ENCODE peak calls at places on chromosomes 11 and 22, in six cellular contexts. H is CD8-positive, alpha-beta T cell; L is SK-N-SH; C is pancreas; N is adrenal gland; Y is lung. A is an unnamed sample.

GRCh38 chr11:19735512-19735911 is 22.9 kb downstream of the NAV2 start:
- DNase-seq in H (no peak), L (no peak), C (no peak), N (no peak), Y (no peak), A (no peak)

GRCh38 chr11:10743354-10744035 is 7.6 kb upstream of the CTR9 start:
- DNase-seq in H (peak), L (no peak), C (no peak), N (no peak), Y (no peak), A (no peak)

GRCh38 chr11:749731-750130 is 2.5 kb downstream of the TALDO1 start:
- DNase-seq in H (no peak), L (no peak), C (no peak), N (no peak), Y (no peak), A (no peak)

GRCh38 chr22:41561335-41561734 is 525 bp downstream of the CSDC2 start:
- DNase-seq in H (no peak), L (no peak), C (no peak), N (peak), Y (no peak), A (no peak)

GRCh38 chr11:35047179-35047578 is 91.8 kb upstream of the CD44 start:
- DNase-seq in H (peak), L (no peak), C (no peak), N (no peak), Y (no peak), A (no peak)

GRCh38 chr11:95058622-95059021 is 8.1 kb upstream of the SRSF8 start:
- DNase-seq in H (no peak), L (no peak), C (no peak), N (no peak), Y (no peak), A (no peak)

GRCh38 chr11:81963018-81963417 is 770.6 kb downstream of the FAM181B start:
- DNase-seq in H (no peak), L (peak), C (no peak), N (no peak), Y (no peak), A (no peak)

GRCh38 chr22:17890245-17890671 is 116.0 kb upstream of the BID start:
- DNase-seq in H (no peak), L (no peak), C (no peak), N (peak), Y (no peak), A (no peak)

GRCh38 chr11:109196016-109196415 is 226.0 kb upstream of the C11orf87 start:
- DNase-seq in H (no peak), L (no peak), C (no peak), N (no peak), Y (no peak), A (no peak)

GRCh38 chr11:97611345-97611744 is 1221.5 kb downstream of the JRKL start:
- DNase-seq in H (no peak), L (no peak), C (no peak), N (no peak), Y (no peak), A (no peak)

GRCh38 chr11:27291302-27291889 is 71.6 kb downstream of the CCDC34 start:
- DNase-seq in H (no peak), L (no peak), C (no peak), N (no peak), Y (no peak), A (no peak)

GRCh38 chr22:39130892-39131855 is 21.3 kb downstream of the CBX7 start:
- DNase-seq in H (no peak), L (no peak), C (peak), N (no peak), Y (no peak), A (no peak)

GRCh38 chr11:96337541-96338530 is 5.2 kb downstream of the MAML2 start:
- DNase-seq in H (peak), L (no peak), C (no peak), N (no peak), Y (no peak), A (no peak)

GRCh38 chr11:107750313-107750712 is 38.5 kb upstream of the SLN start:
- DNase-seq in H (no peak), L (no peak), C (no peak), N (no peak), Y (no peak), A (no peak)

GRCh38 chr11:65498042-65498726 is 661 bp upstream of the MALAT1 start:
- DNase-seq in H (peak), L (no peak), C (peak), N (peak), Y (peak), A (no peak)

GRCh38 chr22:41448189-41448808 is 1.7 kb upstream of the TOB2 start:
- DNase-seq in H (peak), L (peak), C (peak), N (peak), Y (peak), A (peak)

GRCh38 chr22:49157529-49158339 is 669.9 kb downstream of the BRD1 start:
- DNase-seq in H (no peak), L (no peak), C (no peak), N (no peak), Y (no peak), A (no peak)

GRCh38 chr11:100791873-100792272 is 104.8 kb downstream of the ARHGAP42 start:
- DNase-seq in H (no peak), L (no peak), C (no peak), N (no peak), Y (no peak), A (no peak)

GRCh38 chr22:19754701-19755144 is 5.9 kb upstream of the TBX1 start:
- DNase-seq in H (no peak), L (no peak), C (no peak), N (no peak), Y (no peak), A (no peak)

GRCh38 chr22:19753996-19754700 is 6.4 kb upstream of the TBX1 start:
- DNase-seq in H (no peak), L (no peak), C (no peak), N (no peak), Y (no peak), A (no peak)

GRCh38 chr22:19755145-19755710 is 5.3 kb upstream of the TBX1 start:
- DNase-seq in H (no peak), L (no peak), C (no peak), N (no peak), Y (no peak), A (no peak)

GRCh38 chr22:19751497-19752245 is 8.9 kb upstream of the TBX1 start:
- DNase-seq in H (no peak), L (no peak), C (no peak), N (no peak), Y (no peak), A (no peak)

GRCh38 chr22:19753090-19753842 is 7.3 kb upstream of the TBX1 start:
- DNase-seq in H (no peak), L (no peak), C (no peak), N (no peak), Y (no peak), A (no peak)
- TF ChIP-seq CTCF in H (no peak), L (no peak), C (no peak), N (no peak), Y (no peak), A (no peak)

GRCh38 chr11:17762309-17762974 is 27.9 kb downstream of the KCNC1 start:
- DNase-seq in H (no peak), L (no peak), C (no peak), N (no peak), Y (no peak), A (no peak)
- TF ChIP-seq CTCF in H (no peak), L (no peak), C (no peak), N (no peak), Y (no peak), A (no peak)

DNA sequence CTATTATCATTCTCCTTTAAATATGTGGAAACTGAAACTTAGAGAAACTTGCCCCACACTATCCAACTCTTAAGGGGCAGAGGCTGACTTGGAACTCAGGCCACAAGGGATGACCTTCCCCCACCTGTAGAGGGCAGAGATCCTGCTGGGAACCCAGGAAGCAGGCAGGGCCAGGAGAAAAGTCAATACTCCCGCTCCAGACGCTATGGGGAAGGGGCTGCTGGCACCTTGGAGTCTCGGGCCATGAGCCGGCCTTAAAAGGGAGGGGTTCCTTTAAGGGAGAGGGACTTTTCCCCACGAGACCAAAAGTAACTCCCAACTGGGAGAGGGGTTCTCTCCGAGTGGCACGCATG is 620 bp upstream of the ANO5 start:
- DNase-seq in H (no peak), L (peak), C (peak), N (no peak), Y (no peak), A (peak)
- TF ChIP-seq CTCF in H (no peak), L (peak), C (no peak), N (no peak), Y (no peak), A (no peak)

GRCh38 chr22:22802346-22802970 is 85.2 kb upstream of the IGLL5 start:
- DNase-seq in H (peak), L (no peak), C (no peak), N (no peak), Y (peak), A (no peak)
- TF ChIP-seq CTCF in H (peak), L (peak), C (no peak), N (peak), Y (peak), A (no peak)

GRCh38 chr22:45335021-45335818 is 25.5 kb downstream of the FAM118A start:
- DNase-seq in H (no peak), L (peak), C (no peak), N (peak), Y (no peak), A (peak)
- TF ChIP-seq CTCF in H (no peak), L (no peak), C (no peak), N (peak), Y (no peak), A (peak)

GRCh38 chr11:117143390-117143789 is 697 bp upstream of the PAFAH1B2 start:
- DNase-seq in H (peak), L (peak), C (peak), N (peak), Y (peak), A (peak)

GRCh38 chr11:117145393-117145761 is 1.3 kb downstream of the PAFAH1B2 start:
- DNase-seq in H (no peak), L (peak), C (no peak), N (no peak), Y (no peak), A (peak)

GRCh38 chr11:117143871-117144476 is at the start of gene PAFAH1B2:
- DNase-seq in H (peak), L (peak), C (peak), N (peak), Y (peak), A (peak)

GRCh38 chr11:117144477-117145392 is 648 bp downstream of the PAFAH1B2 start:
- DNase-seq in H (peak), L (peak), C (peak), N (peak), Y (peak), A (peak)

GRCh38 chr11:117146521-117146920 is 2.4 kb downstream of the PAFAH1B2 start:
- DNase-seq in H (no peak), L (no peak), C (no peak), N (no peak), Y (no peak), A (no peak)
- TF ChIP-seq CTCF in H (no peak), L (no peak), C (no peak), N (no peak), Y (no peak), A (no peak)

DNA sequence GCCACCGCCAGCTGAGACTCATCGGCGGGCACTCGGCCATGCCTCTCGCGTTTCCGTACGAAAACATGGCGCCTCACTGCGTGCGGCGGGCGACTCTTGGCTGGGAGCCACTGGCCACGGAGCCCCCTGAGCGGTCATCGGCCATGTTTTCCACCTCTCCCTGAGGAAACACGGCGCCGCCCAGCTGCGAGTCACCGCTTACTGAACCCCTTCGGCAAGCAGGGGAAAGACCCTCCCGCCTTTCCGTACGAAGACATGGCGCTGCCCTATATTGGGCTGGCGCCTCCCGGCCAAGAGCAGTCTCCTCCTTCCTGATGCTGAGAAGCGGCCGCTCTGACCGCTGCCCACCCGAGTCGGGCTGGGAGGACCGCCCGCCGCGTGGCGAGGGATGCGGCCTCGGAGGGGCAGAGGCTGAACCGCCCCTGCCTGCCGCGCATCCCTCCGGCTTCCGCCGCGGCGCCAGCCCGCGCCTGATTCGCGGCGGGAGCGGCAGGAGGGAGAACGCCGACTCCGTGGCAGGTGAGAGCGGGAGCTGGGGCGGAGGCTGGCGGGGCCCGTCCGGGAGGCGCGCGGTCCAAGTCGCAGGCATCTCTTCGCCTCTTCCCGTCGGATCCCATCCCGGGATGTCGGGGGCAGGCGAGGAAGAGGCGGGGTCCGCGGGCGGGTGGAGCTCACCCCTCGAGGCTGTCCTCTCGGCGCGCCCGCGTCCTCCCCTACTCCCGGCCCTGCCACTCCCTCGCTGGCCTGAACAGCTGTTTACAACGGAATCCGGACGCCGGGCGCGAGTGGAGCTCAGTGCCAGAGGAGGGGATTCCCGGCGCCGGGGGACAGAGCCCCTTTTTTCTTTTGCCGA is at the start of gene TCP11L1:
- DNase-seq in H (peak), L (peak), C (peak), N (peak), Y (peak), A (peak)
- TF ChIP-seq CTCF in H (no peak), L (no peak), C (no peak), N (no peak), Y (no peak), A (no peak)

GRCh38 chr22:37661160-37661924 is 2.8 kb downstream of the PDXP start:
- DNase-seq in H (no peak), L (peak), C (peak), N (peak), Y (no peak), A (no peak)
- TF ChIP-seq CTCF in H (peak), L (peak), C (no peak), N (peak), Y (peak), A (no peak)

GRCh38 chr22:21797444-21798221 is 62.0 kb upstream of the YPEL1 start:
- DNase-seq in H (no peak), L (no peak), C (no peak), N (no peak), Y (no peak), A (no peak)
- TF ChIP-seq CTCF in H (no peak), L (no peak), C (no peak), N (no peak), Y (no peak), A (no peak)

DNA sequence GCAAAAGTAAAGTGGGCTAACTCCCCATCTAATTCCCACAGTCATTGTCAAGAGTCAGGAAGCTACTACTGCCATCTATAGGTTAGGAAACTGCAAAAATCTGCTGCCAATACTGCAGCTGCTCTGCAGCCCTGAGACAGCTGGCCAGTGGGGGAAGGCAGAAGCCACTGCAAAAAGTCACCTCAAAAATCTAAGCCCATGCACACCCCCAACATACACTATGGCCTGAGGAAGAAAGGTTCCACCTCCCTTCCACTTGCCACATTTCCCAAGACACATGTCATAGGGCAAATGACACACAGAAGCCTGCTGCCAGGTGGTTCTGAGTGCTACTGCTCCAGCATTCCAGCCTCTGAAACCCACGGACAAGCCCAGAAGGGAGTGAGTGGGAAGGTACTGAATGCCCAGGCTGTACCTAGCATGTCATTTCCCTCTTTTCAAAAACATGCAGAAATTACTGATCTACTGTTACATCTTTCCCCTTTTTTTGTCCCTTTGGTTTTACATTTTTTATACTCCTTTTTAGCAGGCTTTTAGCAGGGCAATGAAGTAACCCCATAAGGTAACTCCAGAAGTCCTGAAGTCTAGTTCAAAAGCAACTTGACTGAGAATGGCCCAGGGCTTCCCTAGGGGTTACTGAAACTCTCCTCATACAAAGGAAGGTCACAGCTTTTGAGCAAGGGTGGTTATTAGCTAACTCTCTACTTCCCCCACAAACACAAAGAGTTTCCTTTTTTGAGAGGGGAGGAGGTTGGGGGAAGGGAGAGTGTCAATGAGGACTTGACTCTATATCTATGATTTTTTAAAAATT is 36.8 kb downstream of the DGCR2 start:
- DNase-seq in H (no peak), L (peak), C (no peak), N (no peak), Y (no peak), A (peak)
- TF ChIP-seq CTCF in H (no peak), L (peak), C (no peak), N (peak), Y (no peak), A (no peak)